ENCODE peak calls at places on chromosomes 13 and 19, in seven cellular contexts. C is heart left ventricle, H is fibroblast of lung, Y is stomach, N is breast epithelium, G is keratinocyte, F is cardiac muscle cell. B is an unnamed sample.

GRCh38 chr19:6723738-6724137 is 3.3 kb upstream of the C3 start:
- DNase-seq in G (no peak), Y (no peak), C (peak), H (peak), N (no peak), F (no peak), B (no peak)

GRCh38 chr19:43553656-43554055 is 20.7 kb downstream of the ZNF575 start:
- DNase-seq in G (no peak), N (no peak), H (no peak), F (no peak), C (no peak), Y (no peak), B (no peak)

GRCh38 chr13:92745233-92745632 is 481.4 kb upstream of the GPC6 start:
- DNase-seq in Y (no peak), G (peak), F (no peak), N (no peak), H (peak), C (no peak), B (no peak)

GRCh38 chr19:51681286-51681956 is 11.7 kb upstream of the SPACA6 start:
- DNase-seq in Y (no peak), G (no peak), N (no peak), F (peak), C (no peak), H (no peak), B (no peak)

GRCh38 chr13:20565120-20565736 is 1.7 kb upstream of the IFT88 start:
- DNase-seq in Y (no peak), G (no peak), C (no peak), F (no peak), N (no peak), H (no peak), B (no peak)

GRCh38 chr13:21567714-21568113 is 36.3 kb downstream of the MICU2 start:
- DNase-seq in F (no peak), Y (no peak), H (peak), N (no peak), G (no peak), C (no peak), B (no peak)

GRCh38 chr19:54873990-54874389 is at the start of gene FCAR:
- DNase-seq in G (no peak), Y (no peak), N (no peak), F (no peak), C (no peak), H (no peak), B (no peak)

GRCh38 chr19:56118666-56119584 is 2.2 kb downstream of the ZNF787 start:
- DNase-seq in F (no peak), Y (no peak), H (no peak), C (no peak), N (no peak), G (no peak), B (peak)

GRCh38 chr13:80486407-80486806 is 145.5 kb upstream of the SPRY2 start:
- DNase-seq in G (no peak), H (no peak), F (no peak), Y (no peak), C (no peak), N (no peak), B (no peak)

GRCh38 chr13:94224670-94225069 is 254.8 kb downstream of the DCT start:
- DNase-seq in F (no peak), Y (no peak), G (no peak), H (no peak), C (no peak), N (no peak), B (no peak)

GRCh38 chr19:35755550-35756371 is 1.1 kb downstream of the HSPB6 start:
- DNase-seq in C (peak), F (no peak), G (no peak), H (no peak), N (peak), Y (peak), B (peak)

GRCh38 chr13:42110410-42111155 is 62.1 kb downstream of the DGKH start:
- DNase-seq in H (peak), N (no peak), F (peak), C (no peak), Y (no peak), G (peak), B (peak)

GRCh38 chr19:30755581-30755980 is 383.4 kb downstream of the ZNF536 start:
- DNase-seq in H (no peak), Y (no peak), G (no peak), N (no peak), C (no peak), F (no peak), B (no peak)

GRCh38 chr13:41308241-41308640 is 2.8 kb upstream of the NAA16 start:
- DNase-seq in G (no peak), F (no peak), Y (no peak), H (peak), C (no peak), N (no peak), B (no peak)

GRCh38 chr19:56476671-56477428 is at the start of gene ZNF667:
- DNase-seq in C (no peak), F (peak), G (no peak), N (no peak), Y (no peak), H (peak), B (no peak)

GRCh38 chr13:94549241-94550029 is 46.5 kb downstream of the TGDS start:
- DNase-seq in C (peak), H (peak), N (peak), F (peak), G (peak), Y (peak), B (peak)

GRCh38 chr13:67369895-67370660 is 139.9 kb upstream of the PCDH9 start:
- DNase-seq in G (no peak), C (no peak), H (peak), Y (no peak), F (no peak), N (no peak), B (no peak)

GRCh38 chr13:32314968-32315254 is 252 bp downstream of the ZAR1L start:
- DNase-seq in H (peak), C (no peak), N (no peak), Y (peak), G (no peak), F (peak), B (peak)

GRCh38 chr19:51354742-51355148 is 11.4 kb downstream of the ETFB start:
- DNase-seq in G (no peak), H (peak), C (no peak), Y (no peak), F (peak), N (no peak), B (no peak)

GRCh38 chr19:47377801-47378200 is 28.7 kb downstream of the DHX34 start:
- DNase-seq in H (no peak), N (no peak), G (no peak), F (no peak), Y (no peak), C (no peak), B (peak)

GRCh38 chr19:57437931-57438330 is 2.8 kb downstream of the ZNF749 start:
- DNase-seq in F (no peak), Y (no peak), N (no peak), H (no peak), C (no peak), G (no peak), B (no peak)

GRCh38 chr19:33624586-33625153 is 2.9 kb downstream of the CHST8 start:
- DNase-seq in Y (no peak), C (no peak), H (no peak), G (no peak), N (no peak), F (no peak), B (no peak)

GRCh38 chr19:53467138-53467502 is 413 bp upstream of the ZNF813 start:
- DNase-seq in C (peak), H (no peak), F (no peak), Y (no peak), N (no peak), G (no peak), B (no peak)

GRCh38 chr13:83810136-83810535 is 72.1 kb downstream of the SLITRK1 start:
- DNase-seq in Y (no peak), C (no peak), F (no peak), N (no peak), G (no peak), H (no peak), B (no peak)

GRCh38 chr13:73754241-73754640 is 380.0 kb downstream of the KLF12 start:
- DNase-seq in G (no peak), H (no peak), Y (no peak), N (no peak), C (no peak), F (no peak), B (no peak)

GRCh38 chr13:23960566-23961156 is 63.4 kb upstream of the C1QTNF9B start:
- DNase-seq in G (no peak), H (peak), C (no peak), Y (no peak), F (peak), N (no peak), B (no peak)

GRCh38 chr13:43544011-43544410 is 242.8 kb downstream of the ENOX1 start:
- DNase-seq in F (no peak), G (no peak), N (no peak), C (no peak), H (peak), Y (no peak), B (no peak)

GRCh38 chr19:10424011-10424637 is 3.8 kb downstream of the PDE4A start:
- DNase-seq in F (peak), N (peak), H (peak), C (peak), G (no peak), Y (peak), B (peak)

GRCh38 chr19:44634785-44635184 is 8.9 kb upstream of the PVR start:
- DNase-seq in G (no peak), N (no peak), C (no peak), F (no peak), H (no peak), Y (no peak), B (no peak)

GRCh38 chr19:42267644-42268141 is 1.4 kb upstream of the CIC start:
- DNase-seq in G (no peak), H (no peak), Y (no peak), N (no peak), F (no peak), C (no peak), B (no peak)

GRCh38 chr13:66312312-66313087 is 917.6 kb downstream of the PCDH9 start:
- DNase-seq in H (peak), N (no peak), C (no peak), Y (peak), G (no peak), F (no peak), B (peak)

GRCh38 chr19:10009269-10009665 is 1.0 kb downstream of the COL5A3 start:
- DNase-seq in N (no peak), C (peak), F (peak), H (peak), Y (peak), G (no peak), B (peak)

GRCh38 chr13:96377835-96378234 is 287.9 kb downstream of the HS6ST3 start:
- DNase-seq in F (no peak), H (no peak), Y (no peak), C (no peak), N (no peak), G (no peak), B (no peak)

GRCh38 chr13:80012281-80012680 is 328.6 kb downstream of the SPRY2 start:
- DNase-seq in H (peak), F (no peak), C (no peak), G (no peak), N (no peak), Y (no peak), B (no peak)

GRCh38 chr13:86810385-86810784 is 860.8 kb upstream of the SLITRK5 start:
- DNase-seq in G (no peak), C (no peak), H (no peak), Y (no peak), F (no peak), N (no peak), B (no peak)

GRCh38 chr19:18915639-18916038 is 3.5 kb downstream of the COPE start:
- DNase-seq in G (no peak), F (peak), Y (peak), N (no peak), C (no peak), H (peak), B (peak)

GRCh38 chr13:49371943-49372636 is 71.8 kb downstream of the CAB39L start:
- DNase-seq in Y (no peak), C (no peak), F (no peak), G (no peak), H (peak), N (no peak), B (no peak)

GRCh38 chr13:27455331-27455855 is 5.0 kb upstream of the MTIF3 start:
- DNase-seq in F (no peak), Y (no peak), G (no peak), H (no peak), C (no peak), N (no peak), B (no peak)
- H3K4me3 ChIP-seq in F (no peak), Y (peak), G (no peak), H (peak), C (no peak), N (no peak), B (no peak)

DNA sequence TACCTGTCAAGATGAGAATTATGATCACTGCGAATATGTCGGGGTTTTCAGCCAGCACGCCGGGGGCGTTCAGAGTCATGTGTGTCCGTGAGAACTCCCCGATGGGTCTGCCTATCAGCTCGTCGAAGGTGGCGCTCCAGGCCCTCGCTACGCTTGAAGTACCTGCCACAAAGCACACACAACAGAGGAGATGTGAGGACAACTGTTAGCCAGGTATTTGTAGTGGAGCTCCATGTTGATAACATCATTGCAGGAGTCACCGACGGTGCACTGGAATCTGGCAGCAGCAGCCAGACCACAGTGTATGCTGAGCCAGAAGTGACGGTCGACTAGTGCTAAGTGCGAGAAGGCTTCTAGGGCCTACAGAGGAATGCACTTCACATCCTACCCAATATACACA is 62.7 kb downstream of the SLC7A1 start:
- DNase-seq in G (no peak), N (peak), Y (no peak), H (peak), C (no peak), F (no peak), B (no peak)
- H3K27ac ChIP-seq in G (no peak), N (no peak), Y (no peak), H (no peak), C (no peak), F (no peak), B (no peak)

DNA sequence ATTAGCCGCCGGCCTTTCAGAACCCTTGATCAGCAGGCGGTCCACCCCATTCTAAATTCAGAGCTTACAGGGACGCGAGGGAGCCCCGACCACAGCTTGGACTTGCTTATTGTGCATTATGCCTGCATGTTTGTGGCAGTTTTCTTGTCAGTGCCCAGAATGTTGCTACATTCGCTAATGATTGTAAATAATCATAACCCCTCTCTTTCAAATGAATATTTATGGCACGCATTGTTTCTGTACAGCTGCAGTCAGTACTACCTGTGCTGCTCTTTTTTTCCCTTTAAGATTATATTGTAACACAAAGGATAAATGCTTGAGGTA is 321 bp upstream of the VPS36 start:
- DNase-seq in G (no peak), N (no peak), F (no peak), Y (no peak), C (no peak), H (no peak), B (no peak)
- H3K4me3 ChIP-seq in G (no peak), N (peak), F (no peak), Y (peak), C (no peak), H (peak), B (no peak)

GRCh38 chr13:112705286-112705685 is 15.4 kb downstream of the ATP11A start:
- DNase-seq in Y (peak), F (no peak), H (no peak), N (no peak), C (no peak), G (no peak), B (peak)

GRCh38 chr13:112702983-112703379 is 13.1 kb downstream of the ATP11A start:
- DNase-seq in H (no peak), N (no peak), F (no peak), G (no peak), C (no peak), Y (no peak), B (no peak)

GRCh38 chr13:112704634-112705145 is 14.9 kb downstream of the ATP11A start:
- DNase-seq in G (no peak), H (no peak), Y (no peak), F (no peak), N (no peak), C (no peak), B (no peak)

GRCh38 chr13:112703449-112703848 is 13.6 kb downstream of the ATP11A start:
- DNase-seq in N (no peak), C (no peak), G (no peak), Y (no peak), F (no peak), H (no peak), B (no peak)

DNA sequence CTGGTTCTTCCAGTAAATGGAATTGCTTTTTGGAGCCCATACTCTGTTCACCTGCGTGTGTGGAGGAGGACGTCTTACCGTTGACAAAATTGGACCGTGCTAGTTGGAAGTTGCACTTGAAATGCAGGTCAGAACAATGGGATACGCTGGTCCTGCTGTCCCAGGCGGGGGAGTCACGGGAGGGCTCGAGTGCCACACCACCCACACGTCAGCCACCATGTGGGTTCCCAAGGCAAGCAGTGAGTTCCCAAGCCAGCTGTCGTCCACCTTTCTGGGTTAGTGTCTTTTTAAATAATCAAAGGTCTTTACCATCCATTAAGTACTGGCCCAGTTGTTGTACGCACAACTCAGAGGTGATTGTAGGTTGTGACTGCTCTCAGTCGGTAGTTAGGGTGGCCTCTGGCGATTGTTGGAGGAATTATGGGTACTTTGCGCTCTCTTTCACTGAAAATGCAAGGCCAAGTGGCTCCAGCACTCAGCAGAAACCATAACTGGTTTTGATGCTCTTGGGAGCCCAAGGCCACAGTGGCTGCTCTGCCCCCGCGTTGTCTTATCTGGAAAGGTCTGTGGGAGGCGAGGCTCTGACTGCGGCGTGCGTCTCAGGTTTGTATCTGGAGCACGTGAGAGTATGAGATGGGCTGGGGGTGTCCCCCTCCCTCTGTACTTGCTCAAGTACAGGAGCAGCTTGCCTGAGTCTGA is 14.2 kb downstream of the ATP11A start:
- DNase-seq in Y (no peak), N (peak), F (no peak), G (no peak), H (no peak), C (no peak), B (no peak)
- H3K27ac ChIP-seq in Y (no peak), N (no peak), F (peak), G (no peak), H (no peak), C (peak), B (no peak)

DNA sequence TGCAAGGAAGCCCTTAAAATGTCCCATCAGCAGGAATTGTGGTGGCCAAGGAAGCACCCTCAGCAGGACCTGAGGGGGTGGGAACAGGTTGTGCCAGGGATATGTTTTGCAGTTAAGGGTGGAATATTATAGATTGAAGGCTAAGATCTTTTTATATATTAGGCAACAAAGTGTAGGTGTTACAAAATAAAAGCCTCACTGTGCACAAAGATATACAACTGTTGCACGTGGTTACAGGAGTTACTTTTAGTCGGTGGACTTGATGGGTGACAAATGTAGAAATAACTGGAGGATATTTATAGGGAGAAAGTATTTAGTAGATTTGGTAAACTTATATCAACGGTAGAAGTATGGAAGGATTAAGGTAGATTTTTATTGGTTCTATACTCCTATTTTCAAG is 35.1 kb downstream of the TBC1D4 start:
- DNase-seq in H (no peak), F (no peak), C (no peak), G (no peak), Y (no peak), N (no peak), B (no peak)
- H3K4me3 ChIP-seq in H (no peak), F (no peak), C (no peak), G (no peak), Y (no peak), N (no peak), B (no peak)

DNA sequence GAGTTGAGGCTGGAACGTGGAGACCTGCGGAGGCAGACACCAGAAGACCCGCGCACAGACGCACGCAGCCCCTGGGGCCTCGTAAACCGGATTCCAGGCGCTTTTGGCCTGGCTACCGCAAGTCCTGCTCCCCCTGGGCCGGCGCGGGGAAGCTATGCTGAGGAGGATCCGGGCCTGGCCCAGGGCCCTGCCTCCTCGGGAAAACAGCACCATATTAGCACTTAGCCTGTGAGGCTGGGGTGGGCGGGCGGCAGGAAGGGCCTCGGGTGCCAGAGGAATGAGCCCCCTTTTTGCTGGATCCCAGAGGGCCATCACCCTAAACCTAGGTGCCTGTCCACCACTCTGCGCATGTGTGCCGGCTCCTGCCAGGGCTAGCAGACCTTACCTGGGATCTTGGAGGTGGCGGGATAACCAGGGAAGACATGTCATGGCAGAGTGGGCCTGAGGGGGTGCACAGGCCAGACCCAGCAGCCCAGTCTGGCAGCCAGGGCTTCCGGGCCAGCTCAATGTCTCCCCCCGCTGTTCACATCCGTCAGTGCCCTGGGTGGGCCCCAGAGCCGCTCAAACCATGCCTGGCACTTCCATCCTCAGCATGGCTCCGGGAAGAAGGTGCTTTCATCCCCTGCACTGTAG is 7.3 kb downstream of the ELOF1 start:
- DNase-seq in N (no peak), C (peak), H (no peak), F (peak), G (no peak), Y (no peak), B (no peak)
- H3K27ac ChIP-seq in N (peak), C (no peak), H (no peak), F (peak), G (no peak), Y (no peak), B (no peak)

GRCh38 chr13:113729329-113730019 is 29.6 kb upstream of the TMEM255B start:
- DNase-seq in F (no peak), N (no peak), G (no peak), H (peak), Y (no peak), C (peak), B (no peak)
- H3K4me3 ChIP-seq in F (no peak), N (no peak), G (no peak), H (no peak), Y (no peak), C (no peak), B (no peak)

B was measured in body of pancreas.